ENCODE peak calls at places on chromosomes 5 and 9, in eight cellular contexts. B is sigmoid colon, Y is HCT116, S is retinal pigment epithelial cell, V is AG04450, K is left ventricle myocardium inferior, E is neural progenitor cell, C is tibial artery. M is an unnamed sample.

GRCh38 chr5:176373100-176373818 is 8.0 kb downstream of the ARL10 start:
- DNase-seq in V (no peak), C (peak), E (no peak), Y (no peak), B (peak), K (peak), S (no peak), M (no peak)

GRCh38 chr9:116336133-116336862 is 182.7 kb downstream of the PAPPA start:
- DNase-seq in K (no peak), S (no peak), C (no peak), V (no peak), B (no peak), E (no peak), Y (no peak), M (no peak)

GRCh38 chr9:133460405-133461175 is 812 bp downstream of the CACFD1 start:
- DNase-seq in C (peak), K (no peak), Y (no peak), S (no peak), B (peak), E (peak), V (no peak), M (no peak)

GRCh38 chr5:108659531-108659930 is 88.2 kb upstream of the FER start:
- DNase-seq in B (no peak), E (no peak), Y (no peak), V (no peak), K (no peak), C (no peak), S (no peak), M (no peak)

GRCh38 chr5:127963931-127964330 is 119.6 kb upstream of the SLC12A2 start:
- DNase-seq in K (no peak), Y (no peak), B (no peak), E (no peak), S (no peak), V (no peak), C (no peak), M (no peak)

GRCh38 chr5:56124885-56125250 is 108.3 kb downstream of the ANKRD55 start:
- DNase-seq in E (no peak), Y (no peak), S (no peak), B (no peak), V (no peak), K (no peak), C (no peak), M (no peak)

GRCh38 chr5:141475625-141476131 is at the start of gene PCDHGC3:
- DNase-seq in B (peak), E (peak), C (peak), K (peak), Y (no peak), V (peak), S (peak), M (peak)

GRCh38 chr9:20395671-20396070 is 226.6 kb downstream of the MLLT3 start:
- DNase-seq in Y (no peak), E (no peak), C (no peak), K (no peak), V (no peak), S (no peak), B (no peak), M (no peak)

GRCh38 chr5:36198281-36198680 is 43.4 kb downstream of the NADK2 start:
- DNase-seq in B (no peak), E (no peak), C (no peak), Y (no peak), V (no peak), S (no peak), K (no peak), M (no peak)

GRCh38 chr5:178145965-178146820 is 7.5 kb downstream of the NHP2 start:
- DNase-seq in K (peak), B (no peak), E (peak), Y (peak), C (no peak), V (no peak), S (no peak), M (peak)

GRCh38 chr5:97670447-97670846 is 487.4 kb upstream of the RIOK2 start:
- DNase-seq in Y (no peak), E (no peak), B (no peak), C (no peak), V (no peak), K (no peak), S (no peak), M (no peak)

GRCh38 chr5:137997726-137998213 is 35.1 kb downstream of the FAM13B start:
- DNase-seq in Y (no peak), C (no peak), S (no peak), V (no peak), K (no peak), B (no peak), E (no peak), M (peak)

GRCh38 chr5:143758750-143759149 is 53.2 kb upstream of the HMHB1 start:
- DNase-seq in C (no peak), S (no peak), K (no peak), B (no peak), E (no peak), Y (no peak), V (peak), M (peak)

GRCh38 chr5:90558344-90559192 is at the start of gene ADGRV1:
- DNase-seq in K (peak), E (peak), C (no peak), S (peak), Y (peak), B (no peak), V (no peak), M (no peak)

GRCh38 chr9:134366223-134367031 is 40.2 kb downstream of the RXRA start:
- DNase-seq in E (no peak), B (peak), S (peak), C (peak), Y (no peak), V (peak), K (peak), M (no peak)

GRCh38 chr5:34500236-34500836 is 155.8 kb upstream of the RAI14 start:
- DNase-seq in S (no peak), Y (no peak), C (no peak), E (no peak), B (no peak), K (no peak), V (no peak), M (no peak)

GRCh38 chr9:112037281-112038016 is 137.6 kb downstream of the SUSD1 start:
- DNase-seq in V (peak), S (no peak), B (no peak), K (no peak), Y (no peak), C (no peak), E (peak), M (peak)

GRCh38 chr5:133474851-133475590 is 137.3 kb downstream of the FSTL4 start:
- DNase-seq in B (no peak), C (no peak), E (no peak), V (no peak), Y (no peak), K (no peak), S (no peak), M (no peak)

GRCh38 chr9:80496901-80497565 is 925.3 kb downstream of the TLE4 start:
- DNase-seq in C (no peak), Y (no peak), V (no peak), E (no peak), B (no peak), K (no peak), S (no peak), M (no peak)

GRCh38 chr5:26295541-26295940 is 742.8 kb downstream of the CDH9 start:
- DNase-seq in K (no peak), B (no peak), E (no peak), S (peak), V (no peak), C (no peak), Y (no peak), M (no peak)

GRCh38 chr9:98375138-98375726 is 119.8 kb upstream of the TBC1D2 start:
- DNase-seq in K (no peak), Y (no peak), E (no peak), V (peak), C (no peak), S (no peak), B (no peak), M (no peak)

GRCh38 chr5:54518146-54519082 is 855 bp downstream of the SNX18 start:
- DNase-seq in C (peak), V (no peak), Y (no peak), B (peak), E (peak), K (peak), S (no peak), M (no peak)

GRCh38 chr5:173324115-173325001 is 3.9 kb downstream of the STC2 start:
- DNase-seq in B (peak), E (peak), V (peak), Y (no peak), K (peak), C (peak), S (no peak), M (peak)

GRCh38 chr5:112546946-112547647 is 128.0 kb upstream of the EPB41L4A start:
- DNase-seq in E (no peak), K (no peak), C (no peak), Y (no peak), S (no peak), V (no peak), B (no peak), M (no peak)

GRCh38 chr9:134983094-134983493 is 65.4 kb upstream of the FCN1 start:
- DNase-seq in B (peak), C (no peak), Y (no peak), E (peak), K (peak), S (no peak), V (no peak), M (no peak)

DNA sequence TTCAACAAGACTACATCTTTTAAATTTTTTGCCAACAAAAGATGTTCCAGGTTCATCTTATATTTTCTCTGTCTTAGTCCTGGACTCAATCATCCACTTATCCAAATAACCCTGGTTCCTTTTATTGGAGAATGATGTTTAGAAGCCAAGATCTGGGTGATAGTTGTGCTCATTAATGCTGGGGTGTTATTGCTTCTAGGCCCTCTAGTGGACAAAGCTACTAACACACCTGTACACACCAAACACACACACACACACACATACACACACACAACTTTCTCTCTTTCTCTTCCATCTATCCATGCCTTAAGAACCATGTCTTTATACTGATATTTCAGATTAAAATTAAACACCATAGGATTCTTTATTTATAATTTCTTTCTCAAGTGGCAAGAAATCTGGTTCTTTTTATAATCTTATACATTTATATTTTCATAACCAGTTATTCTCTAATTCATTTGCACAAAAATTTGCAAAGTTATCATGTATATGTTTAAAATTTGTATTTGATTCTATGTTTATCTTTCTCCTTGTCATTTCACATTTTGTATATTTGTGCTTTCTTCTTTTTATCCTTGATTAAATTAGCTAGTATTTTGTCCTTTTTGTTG is 179.1 kb upstream of the SMIM23 start:
- DNase-seq in K (no peak), Y (peak), S (no peak), C (no peak), V (no peak), B (no peak), E (no peak), M (no peak)
- TF ChIP-seq CTCF in K (peak), Y (peak), S (peak), C (no peak), V (peak), B (no peak), E (peak), M (peak)

DNA sequence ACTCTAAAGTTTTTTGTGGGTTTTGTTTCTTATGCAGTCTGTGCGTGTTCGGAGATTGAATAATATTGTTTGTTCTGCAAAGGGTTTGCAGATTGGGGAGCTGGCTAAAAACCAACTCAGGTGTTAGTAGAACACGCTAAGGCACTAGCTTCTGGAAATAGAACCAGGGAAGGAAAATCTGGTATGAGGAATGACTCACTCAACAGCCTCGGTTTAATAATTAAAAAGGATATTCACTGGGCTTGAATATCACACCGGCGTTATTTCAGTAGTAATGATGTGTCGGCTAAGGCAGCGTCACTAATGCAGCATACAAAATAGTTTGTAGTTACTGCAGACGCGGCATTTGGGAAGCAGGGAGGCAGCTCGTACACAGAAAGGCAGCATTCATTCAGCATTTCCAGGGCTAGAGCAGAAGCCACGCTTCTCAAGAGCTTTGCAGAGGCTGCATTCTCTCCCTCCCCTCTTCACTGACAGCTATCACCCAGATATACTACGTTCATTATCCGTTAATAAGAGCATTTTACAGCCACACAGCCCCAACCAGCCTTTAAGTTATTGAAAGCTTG is 1.7 kb downstream of the ADRA1B start:
- DNase-seq in K (no peak), C (no peak), V (no peak), S (no peak), E (no peak), Y (no peak), B (no peak), M (no peak)
- H3K4me3 ChIP-seq in K (peak), C (peak), V (no peak), S (no peak), E (no peak), Y (no peak), B (no peak), M (no peak)

DNA sequence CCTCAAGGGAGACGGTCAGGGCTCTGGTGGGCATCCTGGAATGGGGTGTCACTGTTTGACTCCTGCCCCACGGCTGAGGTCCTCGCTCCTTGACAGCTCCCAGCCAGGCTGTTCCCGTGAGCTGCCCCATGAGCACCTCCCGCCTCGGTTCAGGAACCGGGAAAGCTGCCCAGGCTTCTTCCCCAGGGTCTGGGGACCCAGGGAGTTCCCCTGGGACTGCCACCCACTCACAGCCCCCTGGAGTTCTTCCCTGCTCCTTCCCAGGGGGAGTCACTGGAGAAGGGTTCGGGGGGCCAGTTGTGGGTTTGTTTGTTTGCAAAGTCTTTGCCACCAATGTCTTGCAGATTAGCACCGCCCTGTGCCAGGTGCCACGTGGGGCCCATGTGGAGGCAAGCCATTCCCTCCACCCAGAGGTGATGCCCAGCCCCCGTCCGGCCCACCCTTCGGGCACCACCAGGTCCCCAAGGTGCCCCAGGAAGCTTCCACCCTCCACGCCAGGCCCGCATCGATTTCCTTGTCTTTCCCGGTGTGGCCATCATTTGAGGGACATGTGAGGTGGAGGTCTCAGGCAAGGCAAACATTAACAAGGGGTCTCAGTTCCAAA is 1.3 kb downstream of the PLPP7 start:
- DNase-seq in K (no peak), C (no peak), E (no peak), V (no peak), S (no peak), B (no peak), Y (no peak), M (no peak)
- TF ChIP-seq CTCF in K (no peak), C (no peak), E (no peak), V (no peak), S (no peak), B (no peak), Y (no peak), M (no peak)

DNA sequence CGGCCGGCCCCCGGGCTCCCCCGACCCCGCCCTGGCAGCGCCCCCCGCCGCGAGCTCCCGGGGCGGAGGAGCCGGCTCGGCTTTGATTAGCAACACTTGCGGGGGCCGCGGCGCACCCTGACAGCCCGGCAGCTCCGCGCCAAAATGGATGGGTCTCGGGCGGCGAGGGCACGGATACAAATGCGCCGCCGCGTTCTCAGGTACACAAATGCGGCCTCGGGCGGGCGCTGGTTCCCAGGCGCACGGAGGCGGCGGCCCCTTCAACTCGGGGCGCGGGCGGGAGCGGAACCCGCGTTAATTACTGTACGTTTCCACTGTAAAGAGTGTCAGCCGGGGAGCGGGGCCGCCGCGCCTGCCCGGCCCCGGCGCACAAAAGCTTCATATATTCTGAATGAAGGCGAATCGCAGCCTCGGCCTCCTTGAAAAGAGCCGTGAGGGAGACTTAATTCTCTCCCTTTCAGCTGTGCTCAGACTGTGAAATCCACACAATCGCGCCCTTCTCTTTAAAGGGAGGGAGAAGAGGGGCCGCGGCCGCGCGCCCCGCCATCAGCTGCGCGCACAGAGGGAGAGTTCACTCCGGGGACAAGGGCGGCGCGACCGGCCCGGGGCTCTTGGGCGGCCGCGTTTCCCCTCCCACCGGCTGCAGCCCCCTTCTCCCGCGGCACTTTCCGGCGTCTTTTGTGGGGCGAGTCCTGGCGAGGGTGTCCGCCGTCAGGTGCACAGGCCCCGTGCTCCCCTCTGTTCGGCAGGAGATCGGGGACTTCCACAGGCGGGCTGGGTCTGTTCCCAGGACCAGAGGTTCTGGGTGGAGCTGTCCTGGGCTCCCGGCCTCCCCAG is 27.0 kb downstream of the MSX2 start:
- DNase-seq in S (no peak), E (peak), Y (no peak), K (no peak), C (no peak), B (no peak), V (no peak), M (no peak)
- H3K4me3 ChIP-seq in S (peak), E (peak), Y (peak), K (peak), C (peak), B (peak), V (peak), M (no peak)

GRCh38 chr5:140346348-140347221 is at the start of gene HBEGF:
- DNase-seq in V (no peak), B (peak), K (peak), S (no peak), E (peak), C (peak), Y (peak), M (no peak)
- TF ChIP-seq CTCF in V (peak), B (peak), K (peak), S (peak), E (peak), C (peak), Y (peak), M (peak)

DNA sequence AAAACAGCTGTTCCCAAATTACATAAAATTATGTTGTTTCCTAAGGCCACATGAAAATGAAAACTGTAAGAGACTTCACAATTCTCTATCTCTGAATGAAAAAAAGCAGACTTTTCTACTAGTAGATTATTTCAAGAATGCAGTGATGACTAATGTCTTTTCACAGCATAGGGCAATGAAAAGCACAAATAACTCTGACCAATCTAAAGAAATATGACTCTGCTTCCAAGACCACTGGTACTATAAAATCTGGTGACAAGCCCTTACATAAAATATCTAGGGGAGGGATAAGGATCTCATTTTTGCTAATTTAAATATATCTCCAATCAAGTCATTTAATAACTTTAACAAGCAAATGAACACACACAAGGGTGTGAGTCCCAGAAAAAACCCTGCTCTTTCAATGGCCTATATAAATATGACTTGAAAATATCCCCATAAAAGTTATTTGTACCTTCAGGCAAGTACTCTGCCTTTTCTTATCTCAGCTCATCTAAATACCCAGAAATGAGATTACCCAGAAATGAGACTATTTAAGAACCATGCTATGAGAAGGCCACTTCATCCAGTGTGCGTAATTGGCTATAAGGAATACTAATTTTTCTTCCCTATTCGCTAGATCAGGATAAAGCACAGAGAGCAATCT is 105.2 kb downstream of the GNAQ start:
- DNase-seq in S (peak), Y (peak), V (no peak), B (no peak), E (no peak), C (no peak), K (no peak), M (no peak)
- H3K4me3 ChIP-seq in S (no peak), Y (no peak), V (no peak), B (no peak), E (no peak), C (no peak), K (no peak), M (no peak)

GRCh38 chr9:27355166-27355565 is 58.2 kb upstream of the EQTN start:
- DNase-seq in B (no peak), K (no peak), E (no peak), Y (no peak), S (no peak), C (no peak), V (no peak), M (no peak)
- TF ChIP-seq CTCF in B (no peak), K (no peak), E (no peak), Y (no peak), S (no peak), C (no peak), V (no peak), M (no peak)